ENCODE peak calls at places on chromosomes 11 and 22, in six cellular contexts. One of them, this sample, is unnamed.

GRCh38 chr11:66337103-66337899 is 1.1 kb upstream of the RIN1 start:
- DNase-seq in bronchial epithelial cell: no peak
- DNase-seq in choroid plexus epithelial cell: peak; percentile 69
- DNase-seq in fibroblast of the aortic adventitia: no peak
- DNase-seq in cardiac muscle cell: no peak
- DNase-seq in OCI-LY7: no peak
- DNase-seq in this sample: no peak

GRCh38 chr22:23065069-23065451 is 5.3 kb upstream of the GNAZ start:
- DNase-seq in bronchial epithelial cell: no peak
- DNase-seq in choroid plexus epithelial cell: no peak
- DNase-seq in fibroblast of the aortic adventitia: no peak
- DNase-seq in cardiac muscle cell: no peak
- DNase-seq in OCI-LY7: no peak
- DNase-seq in this sample: no peak

GRCh38 chr11:66136752-66137123 is 66.7 kb downstream of the PACS1 start:
- DNase-seq in bronchial epithelial cell: peak; percentile 32
- DNase-seq in choroid plexus epithelial cell: peak; percentile 78
- DNase-seq in fibroblast of the aortic adventitia: peak; percentile 44
- DNase-seq in cardiac muscle cell: no peak
- DNase-seq in OCI-LY7: no peak
- DNase-seq in this sample: peak; percentile 52

GRCh38 chr11:19232910-19233503 is 7.7 kb downstream of the E2F8 start:
- DNase-seq in bronchial epithelial cell: peak; percentile 98
- DNase-seq in choroid plexus epithelial cell: peak; percentile 81
- DNase-seq in fibroblast of the aortic adventitia: peak; percentile 95
- DNase-seq in cardiac muscle cell: no peak
- DNase-seq in OCI-LY7: no peak
- DNase-seq in this sample: no peak

GRCh38 chr11:133900176-133901105 is 55.1 kb upstream of the SPATA19 start:
- DNase-seq in bronchial epithelial cell: no peak
- DNase-seq in choroid plexus epithelial cell: no peak
- DNase-seq in fibroblast of the aortic adventitia: no peak
- DNase-seq in cardiac muscle cell: no peak
- DNase-seq in OCI-LY7: no peak
- DNase-seq in this sample: no peak

GRCh38 chr11:132395434-132395833 is 1025.0 kb downstream of the NTM start:
- DNase-seq in bronchial epithelial cell: no peak
- DNase-seq in choroid plexus epithelial cell: no peak
- DNase-seq in fibroblast of the aortic adventitia: no peak
- DNase-seq in cardiac muscle cell: no peak
- DNase-seq in OCI-LY7: no peak
- DNase-seq in this sample: no peak

GRCh38 chr22:43474161-43475101 is 62.6 kb downstream of the MPPED1 start:
- DNase-seq in bronchial epithelial cell: no peak
- DNase-seq in choroid plexus epithelial cell: no peak
- DNase-seq in fibroblast of the aortic adventitia: no peak
- DNase-seq in cardiac muscle cell: no peak
- DNase-seq in OCI-LY7: no peak
- DNase-seq in this sample: peak; percentile 44

GRCh38 chr11:69537855-69538640 is 56.6 kb downstream of the LINC01488 start:
- DNase-seq in bronchial epithelial cell: no peak
- DNase-seq in choroid plexus epithelial cell: no peak
- DNase-seq in fibroblast of the aortic adventitia: no peak
- DNase-seq in cardiac muscle cell: no peak
- DNase-seq in OCI-LY7: no peak
- DNase-seq in this sample: no peak

GRCh38 chr11:69403556-69404215 is 77.8 kb upstream of the LINC01488 start:
- DNase-seq in bronchial epithelial cell: peak; percentile 33
- DNase-seq in choroid plexus epithelial cell: peak; percentile 45
- DNase-seq in fibroblast of the aortic adventitia: no peak
- DNase-seq in cardiac muscle cell: no peak
- DNase-seq in OCI-LY7: no peak
- DNase-seq in this sample: peak; percentile 50

GRCh38 chr22:24536089-24536488 is 18.8 kb downstream of the GUCD1 start:
- DNase-seq in bronchial epithelial cell: no peak
- DNase-seq in choroid plexus epithelial cell: no peak
- DNase-seq in fibroblast of the aortic adventitia: no peak
- DNase-seq in cardiac muscle cell: no peak
- DNase-seq in OCI-LY7: no peak
- DNase-seq in this sample: no peak

GRCh38 chr11:112961146-112961668 is at the start of gene NCAM1:
- DNase-seq in bronchial epithelial cell: peak; percentile 8
- DNase-seq in choroid plexus epithelial cell: peak; percentile 77
- DNase-seq in fibroblast of the aortic adventitia: peak; percentile 49
- DNase-seq in cardiac muscle cell: peak; percentile 96
- DNase-seq in OCI-LY7: peak; percentile 10
- DNase-seq in this sample: peak; percentile 83

GRCh38 chr11:112965601-112966125 is 4.4 kb downstream of the NCAM1 start:
- DNase-seq in bronchial epithelial cell: no peak
- DNase-seq in choroid plexus epithelial cell: no peak
- DNase-seq in fibroblast of the aortic adventitia: no peak
- DNase-seq in cardiac muscle cell: peak; percentile 21
- DNase-seq in OCI-LY7: no peak
- DNase-seq in this sample: no peak

GRCh38 chr11:112961751-112962747 is 829 bp downstream of the NCAM1 start:
- DNase-seq in bronchial epithelial cell: no peak
- DNase-seq in choroid plexus epithelial cell: no peak
- DNase-seq in fibroblast of the aortic adventitia: no peak
- DNase-seq in cardiac muscle cell: peak; percentile 76
- DNase-seq in OCI-LY7: no peak
- DNase-seq in this sample: peak; percentile 28

GRCh38 chr11:112963368-112963955 is 2.2 kb downstream of the NCAM1 start:
- DNase-seq in bronchial epithelial cell: no peak
- DNase-seq in choroid plexus epithelial cell: no peak
- DNase-seq in fibroblast of the aortic adventitia: no peak
- DNase-seq in cardiac muscle cell: peak; percentile 65
- DNase-seq in OCI-LY7: no peak
- DNase-seq in this sample: peak; percentile 27

GRCh38 chr11:112962854-112963367 is 1.7 kb downstream of the NCAM1 start:
- DNase-seq in bronchial epithelial cell: no peak
- DNase-seq in choroid plexus epithelial cell: no peak
- DNase-seq in fibroblast of the aortic adventitia: no peak
- DNase-seq in cardiac muscle cell: peak; percentile 85
- DNase-seq in OCI-LY7: no peak
- DNase-seq in this sample: peak; percentile 63
- H3K4me3 ChIP-seq in bronchial epithelial cell: no peak overlapping the region
- H3K4me3 ChIP-seq in choroid plexus epithelial cell: peak overlapping the region; percentile 53
- H3K4me3 ChIP-seq in fibroblast of the aortic adventitia: peak overlapping the region; percentile 58
- H3K4me3 ChIP-seq in cardiac muscle cell: peak overlapping the region; percentile 77
- H3K4me3 ChIP-seq in OCI-LY7: no peak overlapping the region
- H3K4me3 ChIP-seq in this sample: peak overlapping the region; percentile 39

GRCh38 chr22:19965771-19966709 is 24.4 kb upstream of the TXNRD2 start:
- DNase-seq in bronchial epithelial cell: no peak
- DNase-seq in choroid plexus epithelial cell: no peak
- DNase-seq in fibroblast of the aortic adventitia: no peak
- DNase-seq in cardiac muscle cell: no peak
- DNase-seq in OCI-LY7: peak; percentile 39
- DNase-seq in this sample: no peak
- TF ChIP-seq CTCF in bronchial epithelial cell: peak; percentile 36
- TF ChIP-seq CTCF in choroid plexus epithelial cell: peak; percentile 62
- TF ChIP-seq CTCF in fibroblast of the aortic adventitia: peak; percentile 41
- TF ChIP-seq CTCF in cardiac muscle cell: peak; percentile 45
- TF ChIP-seq CTCF in OCI-LY7: peak; percentile 75
- TF ChIP-seq CTCF in this sample: peak; percentile 9

DNA sequence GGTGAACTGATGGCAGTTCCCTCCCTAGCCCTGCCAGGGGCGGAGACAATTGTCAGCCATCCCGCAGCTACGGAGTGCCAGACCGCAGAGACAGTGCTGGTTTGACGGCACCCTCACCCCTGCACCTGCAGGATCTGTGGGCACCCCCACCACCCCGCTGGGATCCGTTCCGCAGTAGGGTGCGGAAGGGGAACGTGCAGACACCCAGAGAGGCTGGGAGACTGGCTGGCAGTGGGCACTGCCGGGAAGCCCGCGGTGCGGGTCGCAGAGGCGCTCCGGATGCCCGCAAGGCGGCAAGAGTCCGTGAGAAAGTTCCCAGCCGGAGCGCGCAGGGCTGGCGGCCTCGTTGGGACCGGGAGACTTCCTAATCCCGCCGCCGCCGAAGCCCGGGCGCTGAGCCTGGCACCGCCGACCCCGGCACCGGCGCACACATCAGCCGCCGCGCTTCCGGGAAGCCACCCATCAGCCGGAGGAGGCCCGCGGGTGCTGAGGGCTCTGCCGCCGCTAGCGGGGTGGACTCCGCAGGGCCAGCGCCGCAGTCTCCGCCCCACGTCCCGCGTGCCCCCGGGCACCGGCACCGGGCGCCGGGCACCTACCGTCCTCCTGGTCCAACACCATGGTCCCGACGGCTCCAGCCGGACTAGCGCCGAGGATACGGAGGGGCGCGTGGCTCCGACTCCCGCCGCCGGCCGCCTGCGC is 4.3 kb upstream of the LMO1 start:
- DNase-seq in bronchial epithelial cell: no peak
- DNase-seq in choroid plexus epithelial cell: no peak
- DNase-seq in fibroblast of the aortic adventitia: no peak
- DNase-seq in cardiac muscle cell: peak; percentile 35
- DNase-seq in OCI-LY7: no peak
- DNase-seq in this sample: no peak
- H3K4me3 ChIP-seq in bronchial epithelial cell: peak overlapping the region; percentile 27
- H3K4me3 ChIP-seq in choroid plexus epithelial cell: no peak overlapping the region
- H3K4me3 ChIP-seq in fibroblast of the aortic adventitia: peak overlapping the region; percentile 9
- H3K4me3 ChIP-seq in cardiac muscle cell: peak overlapping the region; percentile 30
- H3K4me3 ChIP-seq in OCI-LY7: no peak overlapping the region
- H3K4me3 ChIP-seq in this sample: peak overlapping the region; percentile 39

DNA sequence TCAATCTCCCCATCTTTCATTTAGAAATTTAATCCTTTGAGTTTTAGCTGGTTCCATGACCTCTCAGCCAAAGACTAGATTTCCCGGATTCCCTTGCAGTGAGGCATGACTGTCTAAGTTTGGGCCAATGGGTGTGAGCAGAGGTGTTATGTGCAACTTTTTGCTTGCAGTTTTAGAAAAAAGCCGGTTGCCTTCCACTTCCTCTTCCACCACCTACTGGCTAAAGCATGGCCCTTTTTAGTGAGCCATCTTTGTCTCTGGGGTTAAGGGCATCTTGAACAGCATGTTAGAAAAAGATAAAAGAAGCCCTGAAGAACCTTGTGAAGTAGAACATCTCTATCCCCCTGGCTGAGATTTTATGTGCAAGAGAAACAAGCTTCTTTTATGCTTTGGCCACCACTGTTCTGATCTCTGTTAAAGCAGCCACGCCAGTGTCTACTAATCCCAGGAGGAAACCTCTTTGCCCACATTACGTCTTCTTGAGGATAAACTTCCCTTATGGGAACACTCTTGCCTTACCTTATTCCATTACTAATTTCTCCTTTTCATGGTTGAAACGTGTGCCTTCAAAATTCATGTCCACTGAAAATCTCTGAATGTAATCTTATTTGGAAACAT is 279.9 kb downstream of the TENM4 start:
- DNase-seq in bronchial epithelial cell: no peak
- DNase-seq in choroid plexus epithelial cell: no peak
- DNase-seq in fibroblast of the aortic adventitia: peak; percentile 64
- DNase-seq in cardiac muscle cell: peak; percentile 58
- DNase-seq in OCI-LY7: no peak
- DNase-seq in this sample: peak; percentile 42
- TF ChIP-seq CTCF in bronchial epithelial cell: no peak
- TF ChIP-seq CTCF in choroid plexus epithelial cell: no peak
- TF ChIP-seq CTCF in fibroblast of the aortic adventitia: peak; percentile 67
- TF ChIP-seq CTCF in cardiac muscle cell: peak; percentile 78
- TF ChIP-seq CTCF in OCI-LY7: no peak
- TF ChIP-seq CTCF in this sample: peak; percentile 52

DNA sequence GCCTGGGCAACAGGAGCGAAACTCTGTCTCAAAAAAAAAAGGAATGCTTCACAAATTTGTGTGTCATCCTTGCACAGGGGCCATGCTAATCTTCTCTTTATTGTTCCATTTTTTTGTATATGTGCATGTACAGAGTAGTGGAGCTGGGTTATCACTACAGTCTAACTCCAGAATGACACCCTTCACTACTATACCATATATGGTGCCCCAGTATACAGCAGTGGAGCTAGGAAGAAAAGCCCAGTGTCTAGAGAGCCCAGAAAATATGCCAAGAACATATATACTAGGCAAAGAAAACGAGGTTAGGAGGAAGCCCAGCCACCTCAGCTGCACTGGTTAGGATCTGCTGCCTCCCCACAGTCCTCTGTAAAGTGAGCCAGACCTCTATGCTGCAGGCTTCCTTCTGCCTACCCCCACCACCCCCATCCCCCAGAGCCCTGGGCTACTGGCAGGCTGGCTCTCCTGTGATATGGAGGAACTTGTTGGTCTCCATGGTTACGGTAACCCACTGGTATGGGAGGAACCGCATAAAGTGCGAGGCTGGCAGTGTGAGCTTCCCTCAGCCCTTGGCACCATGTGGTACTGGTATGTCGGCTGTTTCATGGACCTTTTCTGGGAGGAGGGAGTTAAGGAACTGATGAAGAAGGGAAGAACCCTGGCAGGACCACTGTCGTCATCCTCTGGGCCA is 34.3 kb downstream of the RCOR2 start:
- DNase-seq in bronchial epithelial cell: no peak
- DNase-seq in choroid plexus epithelial cell: no peak
- DNase-seq in fibroblast of the aortic adventitia: no peak
- DNase-seq in cardiac muscle cell: no peak
- DNase-seq in OCI-LY7: no peak
- DNase-seq in this sample: no peak
- H3K4me3 ChIP-seq in bronchial epithelial cell: no peak overlapping the region
- H3K4me3 ChIP-seq in choroid plexus epithelial cell: no peak overlapping the region
- H3K4me3 ChIP-seq in fibroblast of the aortic adventitia: no peak overlapping the region
- H3K4me3 ChIP-seq in cardiac muscle cell: no peak overlapping the region
- H3K4me3 ChIP-seq in OCI-LY7: no peak overlapping the region
- H3K4me3 ChIP-seq in this sample: no peak overlapping the region

GRCh38 chr11:62245271-62245753 is 3.3 kb downstream of the SCGB1D2 start:
- DNase-seq in bronchial epithelial cell: peak; percentile 35
- DNase-seq in choroid plexus epithelial cell: peak; percentile 58
- DNase-seq in fibroblast of the aortic adventitia: peak; percentile 35
- DNase-seq in cardiac muscle cell: peak; percentile 71
- DNase-seq in OCI-LY7: peak; percentile 24
- DNase-seq in this sample: peak; percentile 69
- TF ChIP-seq CTCF in bronchial epithelial cell: no peak
- TF ChIP-seq CTCF in choroid plexus epithelial cell: peak; percentile 32
- TF ChIP-seq CTCF in fibroblast of the aortic adventitia: peak; percentile 19
- TF ChIP-seq CTCF in cardiac muscle cell: peak; percentile 43
- TF ChIP-seq CTCF in OCI-LY7: peak; percentile 63
- TF ChIP-seq CTCF in this sample: peak; percentile 33

GRCh38 chr11:6319001-6319878 is 1.1 kb downstream of the CAVIN3 start:
- DNase-seq in bronchial epithelial cell: peak; percentile 11
- DNase-seq in choroid plexus epithelial cell: peak; percentile 64
- DNase-seq in fibroblast of the aortic adventitia: peak; percentile 45
- DNase-seq in cardiac muscle cell: peak; percentile 76
- DNase-seq in OCI-LY7: no peak
- DNase-seq in this sample: peak; percentile 47
- H3K4me3 ChIP-seq in bronchial epithelial cell: peak overlapping the region; percentile 59
- H3K4me3 ChIP-seq in choroid plexus epithelial cell: peak overlapping the region; percentile 73
- H3K4me3 ChIP-seq in fibroblast of the aortic adventitia: peak overlapping the region; percentile 87
- H3K4me3 ChIP-seq in cardiac muscle cell: peak overlapping the region; percentile 21
- H3K4me3 ChIP-seq in OCI-LY7: no peak overlapping the region
- H3K4me3 ChIP-seq in this sample: peak overlapping the region; percentile 27

This sample was measured in hepatocyte.